ENCODE peak calls at places on chromosomes 16 and 17, in ten cellular contexts. W is LNCaP clone FGC; I is psoas muscle; Z is islet precursor cell; O is stimulated activated CD8-positive, alpha-beta memory T cell treated with anti-CD3 and anti-CD28 coated beads, Interleukin-2, amount 100 ng/mL, for 48 hours; X is activated naive CD4-positive, alpha-beta T cell treated with anti-CD3 and anti-CD28 coated beads, Interleukin-2, amount 50 U/mL, for 16 hours; L is HS-5; T is brain pericyte; U is mammary epithelial cell; J is tibial nerve. N is an unnamed sample.

GRCh38 chr17:48228720-48229119 is 121.2 kb downstream of the SNX11 start:
- DNase-seq in W (no peak), X (no peak), I (no peak), Z (peak), J (no peak), T (no peak), U (no peak), O (no peak), L (no peak), N (no peak)

GRCh38 chr17:72931163-72931562 is 161.3 kb downstream of the SLC39A11 start:
- DNase-seq in J (no peak), X (no peak), T (no peak), W (no peak), U (no peak), L (no peak), I (no peak), Z (no peak), O (no peak), N (no peak)

GRCh38 chr16:85800321-85800669 is 800 bp downstream of the COX4I1 start:
- DNase-seq in O (no peak), W (no peak), J (no peak), T (no peak), I (no peak), L (no peak), X (peak), Z (no peak), U (no peak), N (no peak)

GRCh38 chr17:57750109-57750845 is 5.2 kb upstream of the CCDC182 start:
- DNase-seq in U (no peak), L (no peak), O (no peak), J (no peak), T (no peak), X (no peak), I (no peak), Z (no peak), W (no peak), N (no peak)

GRCh38 chr16:9484436-9484835 is 393.0 kb downstream of the HAPSTR1 start:
- DNase-seq in L (no peak), X (no peak), W (no peak), Z (no peak), U (no peak), O (no peak), I (no peak), J (no peak), T (no peak), N (no peak)

GRCh38 chr17:74737299-74738050 is 419 bp downstream of the RAB37 start:
- DNase-seq in J (no peak), Z (peak), W (no peak), I (no peak), T (no peak), L (no peak), X (peak), O (no peak), U (no peak), N (peak)

GRCh38 chr17:29563816-29564215 is 3.0 kb downstream of the ABHD15 start:
- DNase-seq in U (no peak), T (no peak), J (no peak), Z (peak), O (no peak), W (no peak), I (no peak), L (no peak), X (no peak), N (no peak)

GRCh38 chr17:55463600-55463999 is 42.0 kb upstream of the MMD start:
- DNase-seq in O (no peak), Z (no peak), L (no peak), X (no peak), U (no peak), I (no peak), J (no peak), T (no peak), W (no peak), N (no peak)

GRCh38 chr16:56190903-56191806 is at the start of gene GNAO1:
- DNase-seq in Z (peak), O (no peak), J (no peak), U (peak), W (peak), L (no peak), T (no peak), I (peak), X (peak), N (peak)

GRCh38 chr16:79845006-79845733 is 244.6 kb upstream of the MAF start:
- DNase-seq in L (no peak), U (no peak), X (no peak), W (no peak), O (no peak), Z (no peak), J (no peak), I (no peak), T (no peak), N (no peak)

GRCh38 chr17:43830510-43831145 is 2.3 kb downstream of the MPP3 start:
- DNase-seq in I (no peak), T (no peak), J (no peak), W (no peak), O (peak), Z (no peak), U (peak), X (no peak), L (no peak), N (no peak)

GRCh38 chr17:46777943-46778915 is 40.3 kb downstream of the WNT3 start:
- DNase-seq in L (no peak), Z (peak), O (no peak), W (no peak), U (no peak), X (no peak), T (no peak), J (no peak), I (no peak), N (no peak)

GRCh38 chr17:1035546-1036170 is 38.7 kb downstream of the TIMM22 start:
- DNase-seq in L (no peak), W (no peak), J (no peak), Z (no peak), U (no peak), X (no peak), O (no peak), T (no peak), I (no peak), N (no peak)

GRCh38 chr16:23524886-23525285 is 14.6 kb upstream of the GGA2 start:
- DNase-seq in I (no peak), T (no peak), Z (no peak), J (no peak), U (no peak), W (no peak), O (no peak), X (no peak), L (no peak), N (no peak)

GRCh38 chr16:56613706-56614105 is 5.3 kb downstream of the MT2A start:
- DNase-seq in J (no peak), L (no peak), T (no peak), X (no peak), U (no peak), O (no peak), I (no peak), W (no peak), Z (no peak), N (no peak)

GRCh38 chr16:57999366-57999970 is 1.0 kb downstream of the ZNF319 start:
- DNase-seq in W (no peak), T (no peak), O (no peak), J (no peak), X (peak), U (peak), I (no peak), Z (peak), L (no peak), N (no peak)

GRCh38 chr16:67277294-67277998 is 1.9 kb upstream of the PLEKHG4 start:
- DNase-seq in I (peak), J (peak), T (peak), U (peak), L (peak), W (no peak), X (no peak), O (peak), Z (peak), N (no peak)

GRCh38 chr17:19644493-19645210 is 3.9 kb upstream of the ALDH3A2 start:
- DNase-seq in Z (no peak), I (no peak), L (no peak), U (no peak), X (no peak), W (peak), O (no peak), J (no peak), T (no peak), N (no peak)

GRCh38 chr17:2087597-2088211 is 32.8 kb downstream of the HIC1 start:
- DNase-seq in U (no peak), I (no peak), W (no peak), L (no peak), Z (no peak), X (peak), J (no peak), O (peak), T (no peak), N (no peak)

GRCh38 chr17:64083093-64083492 is 46.9 kb downstream of the ERN1 start:
- DNase-seq in I (no peak), W (no peak), U (no peak), Z (no peak), O (no peak), J (no peak), L (no peak), X (no peak), T (no peak), N (no peak)